ENCODE peak calls at places on chromosomes 11 and 22, in ten cellular contexts. One of them, this sample, is unnamed.

GRCh38 chr11:106917973-106918372 is 100.3 kb downstream of the GUCY1A2 start:
- DNase-seq in ovary: no peak
- DNase-seq in upper lobe of left lung: no peak
- DNase-seq in A549: no peak
- DNase-seq in GM12892: no peak
- DNase-seq in right lobe of liver: no peak
- DNase-seq in heart left ventricle: no peak
- DNase-seq in esophagus squamous epithelium: no peak
- DNase-seq in body of pancreas: peak
- DNase-seq in uterus: no peak
- DNase-seq in this sample: no peak

GRCh38 chr11:12901874-12902481 is 107.1 kb upstream of the RASSF10 start:
- DNase-seq in ovary: no peak
- DNase-seq in upper lobe of left lung: no peak
- DNase-seq in A549: no peak
- DNase-seq in GM12892: no peak
- DNase-seq in right lobe of liver: no peak
- DNase-seq in heart left ventricle: no peak
- DNase-seq in esophagus squamous epithelium: no peak
- DNase-seq in body of pancreas: no peak
- DNase-seq in uterus: no peak
- DNase-seq in this sample: no peak

GRCh38 chr11:108938604-108939003 is 273.7 kb downstream of the DDX10 start:
- DNase-seq in ovary: no peak
- DNase-seq in upper lobe of left lung: no peak
- DNase-seq in A549: no peak
- DNase-seq in GM12892: no peak
- DNase-seq in right lobe of liver: no peak
- DNase-seq in heart left ventricle: no peak
- DNase-seq in esophagus squamous epithelium: no peak
- DNase-seq in body of pancreas: no peak
- DNase-seq in uterus: no peak
- DNase-seq in this sample: no peak

GRCh38 chr11:64826062-64826461 is 15.7 kb upstream of the MEN1 start:
- DNase-seq in ovary: no peak
- DNase-seq in upper lobe of left lung: no peak
- DNase-seq in A549: no peak
- DNase-seq in GM12892: no peak
- DNase-seq in right lobe of liver: no peak
- DNase-seq in heart left ventricle: no peak
- DNase-seq in esophagus squamous epithelium: no peak
- DNase-seq in body of pancreas: no peak
- DNase-seq in uterus: no peak
- DNase-seq in this sample: no peak

GRCh38 chr11:104625246-104625645 is 273.0 kb downstream of the CASP12 start:
- DNase-seq in ovary: no peak
- DNase-seq in upper lobe of left lung: no peak
- DNase-seq in A549: no peak
- DNase-seq in GM12892: no peak
- DNase-seq in right lobe of liver: no peak
- DNase-seq in heart left ventricle: no peak
- DNase-seq in esophagus squamous epithelium: no peak
- DNase-seq in body of pancreas: no peak
- DNase-seq in uterus: no peak
- DNase-seq in this sample: no peak

GRCh38 chr11:81570669-81571068 is 1163.0 kb downstream of the FAM181B start:
- DNase-seq in ovary: no peak
- DNase-seq in upper lobe of left lung: no peak
- DNase-seq in A549: no peak
- DNase-seq in GM12892: no peak
- DNase-seq in right lobe of liver: no peak
- DNase-seq in heart left ventricle: no peak
- DNase-seq in esophagus squamous epithelium: no peak
- DNase-seq in body of pancreas: no peak
- DNase-seq in uterus: no peak
- DNase-seq in this sample: no peak

GRCh38 chr11:21948876-21949275 is 244.0 kb upstream of the ANO5 start:
- DNase-seq in ovary: no peak
- DNase-seq in upper lobe of left lung: no peak
- DNase-seq in A549: no peak
- DNase-seq in GM12892: no peak
- DNase-seq in right lobe of liver: no peak
- DNase-seq in heart left ventricle: no peak
- DNase-seq in esophagus squamous epithelium: no peak
- DNase-seq in body of pancreas: no peak
- DNase-seq in uterus: no peak
- DNase-seq in this sample: no peak

GRCh38 chr11:66983275-66983924 is 8.3 kb downstream of the C11orf86 start:
- DNase-seq in ovary: no peak
- DNase-seq in upper lobe of left lung: no peak
- DNase-seq in A549: no peak
- DNase-seq in GM12892: no peak
- DNase-seq in right lobe of liver: no peak
- DNase-seq in heart left ventricle: no peak
- DNase-seq in esophagus squamous epithelium: no peak
- DNase-seq in body of pancreas: no peak
- DNase-seq in uterus: no peak
- DNase-seq in this sample: no peak

GRCh38 chr11:38169286-38169685 is 1571.2 kb upstream of the RAG2 start:
- DNase-seq in ovary: no peak
- DNase-seq in upper lobe of left lung: no peak
- DNase-seq in A549: no peak
- DNase-seq in GM12892: no peak
- DNase-seq in right lobe of liver: no peak
- DNase-seq in heart left ventricle: no peak
- DNase-seq in esophagus squamous epithelium: no peak
- DNase-seq in body of pancreas: no peak
- DNase-seq in uterus: no peak
- DNase-seq in this sample: no peak

GRCh38 chr11:77346906-77347603 is 45.6 kb upstream of the GDPD4 start:
- DNase-seq in ovary: no peak
- DNase-seq in upper lobe of left lung: no peak
- DNase-seq in A549: no peak
- DNase-seq in GM12892: no peak
- DNase-seq in right lobe of liver: no peak
- DNase-seq in heart left ventricle: no peak
- DNase-seq in esophagus squamous epithelium: no peak
- DNase-seq in body of pancreas: no peak
- DNase-seq in uterus: no peak
- DNase-seq in this sample: no peak

GRCh38 chr11:107370390-107370789 is 87.2 kb downstream of the CWF19L2 start:
- DNase-seq in ovary: no peak
- DNase-seq in upper lobe of left lung: no peak
- DNase-seq in A549: no peak
- DNase-seq in GM12892: no peak
- DNase-seq in right lobe of liver: no peak
- DNase-seq in heart left ventricle: no peak
- DNase-seq in esophagus squamous epithelium: no peak
- DNase-seq in body of pancreas: no peak
- DNase-seq in uterus: no peak
- DNase-seq in this sample: no peak

DNA sequence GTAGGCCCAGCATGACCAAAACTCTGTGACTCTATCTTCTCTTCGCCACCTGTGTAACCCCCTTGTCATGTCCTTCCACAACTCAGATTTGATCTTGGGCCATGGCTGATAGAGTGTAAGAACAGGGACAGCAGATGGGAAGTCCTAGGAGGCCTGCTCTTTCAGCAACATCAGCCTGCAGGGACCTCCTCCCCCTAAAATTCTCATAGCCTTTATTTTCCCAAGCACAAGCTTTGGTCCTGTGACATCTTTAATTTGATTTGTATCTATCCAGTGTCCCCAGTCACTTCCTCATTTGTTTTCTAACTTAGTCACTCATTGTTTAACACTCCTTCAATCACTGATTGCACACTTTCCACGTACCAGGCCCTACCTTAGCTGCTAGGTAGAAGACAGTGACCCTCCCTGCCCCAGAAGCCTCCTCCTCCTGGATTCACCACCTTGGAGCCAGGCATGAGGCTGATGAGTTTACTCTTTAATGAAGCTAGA is 5.3 kb downstream of the UBQLN3 start:
- DNase-seq in ovary: no peak
- DNase-seq in upper lobe of left lung: no peak
- DNase-seq in A549: no peak
- DNase-seq in GM12892: no peak
- DNase-seq in right lobe of liver: no peak
- DNase-seq in heart left ventricle: no peak
- DNase-seq in esophagus squamous epithelium: no peak
- DNase-seq in body of pancreas: no peak
- DNase-seq in uterus: no peak
- DNase-seq in this sample: no peak
- TF ChIP-seq POLR2A in ovary: no peak
- TF ChIP-seq POLR2A in upper lobe of left lung: no peak
- TF ChIP-seq POLR2A in A549: no peak
- TF ChIP-seq POLR2A in GM12892: no peak
- TF ChIP-seq POLR2A in right lobe of liver: no peak
- TF ChIP-seq POLR2A in heart left ventricle: no peak
- TF ChIP-seq POLR2A in esophagus squamous epithelium: no peak
- TF ChIP-seq POLR2A in body of pancreas: no peak
- TF ChIP-seq POLR2A in uterus: no peak
- TF ChIP-seq POLR2A in this sample: no peak

DNA sequence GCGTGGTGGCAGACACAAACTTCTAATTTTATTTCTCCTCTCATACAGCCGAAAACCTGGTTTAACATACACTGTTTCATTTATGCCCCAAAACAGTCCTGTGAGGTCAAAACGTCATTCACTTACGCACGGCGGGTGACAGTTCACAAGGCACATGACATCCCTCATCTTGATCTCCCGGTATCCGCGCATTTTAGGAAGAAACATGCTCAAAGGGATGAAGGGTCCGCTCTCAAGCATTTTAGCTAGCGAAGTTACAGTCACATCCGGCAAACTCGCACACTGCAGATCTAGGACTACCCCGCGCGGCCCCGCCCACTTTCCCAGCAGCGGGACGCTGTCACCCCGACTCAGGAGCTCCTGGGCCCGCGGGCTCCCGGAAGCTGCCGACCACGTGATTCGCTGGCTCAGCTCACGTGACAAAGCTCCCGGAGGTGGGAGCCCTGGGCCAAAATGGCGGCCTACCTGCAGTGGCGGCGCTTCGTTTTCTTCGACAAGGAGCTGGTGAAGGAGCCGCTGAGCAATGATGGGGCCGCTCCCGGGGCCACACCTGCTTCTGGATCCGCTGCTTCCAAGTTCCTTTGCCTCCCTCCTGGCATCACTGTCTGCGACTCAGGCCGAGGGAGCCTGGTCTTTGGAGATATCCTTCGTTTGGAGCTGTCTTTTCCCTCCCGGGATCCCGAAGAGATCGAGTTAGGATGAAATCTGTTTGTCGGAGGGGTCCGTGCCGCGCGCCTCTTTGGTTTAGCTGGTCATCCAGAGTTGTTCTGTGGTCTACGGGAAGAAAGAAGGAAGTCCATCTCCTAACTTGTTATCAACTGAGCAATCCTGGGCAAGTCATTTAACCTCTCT is at the start of gene VPS11:
- DNase-seq in ovary: peak
- DNase-seq in upper lobe of left lung: peak
- DNase-seq in A549: peak
- DNase-seq in GM12892: peak
- DNase-seq in right lobe of liver: peak
- DNase-seq in heart left ventricle: peak
- DNase-seq in esophagus squamous epithelium: peak
- DNase-seq in body of pancreas: peak
- DNase-seq in uterus: peak
- DNase-seq in this sample: peak
- TF ChIP-seq POLR2A in ovary: peak
- TF ChIP-seq POLR2A in upper lobe of left lung: peak
- TF ChIP-seq POLR2A in A549: peak
- TF ChIP-seq POLR2A in GM12892: peak
- TF ChIP-seq POLR2A in right lobe of liver: peak
- TF ChIP-seq POLR2A in heart left ventricle: peak
- TF ChIP-seq POLR2A in esophagus squamous epithelium: no peak
- TF ChIP-seq POLR2A in body of pancreas: peak
- TF ChIP-seq POLR2A in uterus: peak
- TF ChIP-seq POLR2A in this sample: peak

GRCh38 chr22:41619979-41620645 is 731 bp downstream of the DESI1 start:
- DNase-seq in ovary: peak
- DNase-seq in upper lobe of left lung: peak
- DNase-seq in A549: no peak
- DNase-seq in GM12892: peak
- DNase-seq in right lobe of liver: peak
- DNase-seq in heart left ventricle: peak
- DNase-seq in esophagus squamous epithelium: no peak
- DNase-seq in body of pancreas: peak
- DNase-seq in uterus: peak
- DNase-seq in this sample: peak
- TF ChIP-seq POLR2A in ovary: no peak
- TF ChIP-seq POLR2A in upper lobe of left lung: no peak
- TF ChIP-seq POLR2A in A549: no peak
- TF ChIP-seq POLR2A in GM12892: no peak
- TF ChIP-seq POLR2A in right lobe of liver: no peak
- TF ChIP-seq POLR2A in heart left ventricle: no peak
- TF ChIP-seq POLR2A in esophagus squamous epithelium: no peak
- TF ChIP-seq POLR2A in body of pancreas: no peak
- TF ChIP-seq POLR2A in uterus: no peak
- TF ChIP-seq POLR2A in this sample: no peak

GRCh38 chr11:75768112-75768908 is at the start of gene DGAT2:
- DNase-seq in ovary: peak
- DNase-seq in upper lobe of left lung: peak
- DNase-seq in A549: peak
- DNase-seq in GM12892: peak
- DNase-seq in right lobe of liver: peak
- DNase-seq in heart left ventricle: peak
- DNase-seq in esophagus squamous epithelium: no peak
- DNase-seq in body of pancreas: peak
- DNase-seq in uterus: peak
- DNase-seq in this sample: peak
- TF ChIP-seq POLR2A in ovary: no peak
- TF ChIP-seq POLR2A in upper lobe of left lung: peak
- TF ChIP-seq POLR2A in A549: no peak
- TF ChIP-seq POLR2A in GM12892: peak
- TF ChIP-seq POLR2A in right lobe of liver: peak
- TF ChIP-seq POLR2A in heart left ventricle: peak
- TF ChIP-seq POLR2A in esophagus squamous epithelium: no peak
- TF ChIP-seq POLR2A in body of pancreas: no peak
- TF ChIP-seq POLR2A in uterus: no peak
- TF ChIP-seq POLR2A in this sample: peak

DNA sequence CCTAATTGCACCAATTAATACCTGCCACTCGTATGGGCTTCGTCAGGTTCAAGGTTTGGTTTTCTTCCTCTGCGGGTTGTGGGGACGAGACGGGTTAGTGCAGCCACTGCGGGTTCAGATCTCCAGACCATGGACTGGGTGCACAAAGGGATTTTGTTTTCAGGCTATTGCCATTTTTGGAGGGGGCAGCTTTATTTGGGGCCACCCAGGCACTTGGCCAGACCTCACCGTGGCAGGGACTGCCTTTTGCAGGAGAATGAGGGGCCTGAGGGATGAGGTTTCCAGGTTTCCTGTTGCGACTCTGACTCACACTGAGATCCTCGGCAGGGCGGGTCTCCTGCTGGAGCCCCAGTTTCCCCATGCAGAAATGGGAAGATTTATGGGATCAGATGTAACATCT is 147.7 kb downstream of the MIAT start:
- DNase-seq in ovary: no peak
- DNase-seq in upper lobe of left lung: no peak
- DNase-seq in A549: no peak
- DNase-seq in GM12892: no peak
- DNase-seq in right lobe of liver: no peak
- DNase-seq in heart left ventricle: no peak
- DNase-seq in esophagus squamous epithelium: no peak
- DNase-seq in body of pancreas: no peak
- DNase-seq in uterus: no peak
- DNase-seq in this sample: no peak
- TF ChIP-seq POLR2A in ovary: no peak
- TF ChIP-seq POLR2A in upper lobe of left lung: no peak
- TF ChIP-seq POLR2A in A549: no peak
- TF ChIP-seq POLR2A in GM12892: no peak
- TF ChIP-seq POLR2A in right lobe of liver: no peak
- TF ChIP-seq POLR2A in heart left ventricle: no peak
- TF ChIP-seq POLR2A in esophagus squamous epithelium: no peak
- TF ChIP-seq POLR2A in body of pancreas: no peak
- TF ChIP-seq POLR2A in uterus: no peak
- TF ChIP-seq POLR2A in this sample: no peak